ENCODE peak calls at places on chromosomes 1 and 21, in nine cellular contexts. C is RWPE1, W is HL-60, O is astrocyte of the spinal cord, J is cardiac muscle cell, R is Caco-2, I is B cell, S is colonic mucosa, B is HCT116. Q is an unnamed sample.

GRCh38 chr1:182054698-182055326 is 6.7 kb downstream of the ZNF648 start:
- DNase-seq in C (peak), W (no peak), O (peak), J (peak), R (no peak), I (peak), S (peak), B (peak), Q (peak)

GRCh38 chr1:145759713-145760112 is 40.4 kb downstream of the CD160 start:
- DNase-seq in C (no peak), W (no peak), O (no peak), J (no peak), R (no peak), I (no peak), S (no peak), B (no peak), Q (no peak)

GRCh38 chr1:182301467-182302198 is 90.0 kb downstream of the GLUL start:
- DNase-seq in C (no peak), W (peak), O (peak), J (peak), R (peak), I (no peak), S (peak), B (peak), Q (no peak)

GRCh38 chr1:78303620-78304019 is 187.2 kb upstream of the PTGFR start:
- DNase-seq in C (peak), W (no peak), O (peak), J (no peak), R (no peak), I (no peak), S (peak), B (no peak), Q (no peak)

GRCh38 chr1:234584926-234585325 is 25.1 kb downstream of the IRF2BP2 start:
- DNase-seq in C (no peak), W (no peak), O (peak), J (peak), R (no peak), I (no peak), S (no peak), B (no peak), Q (no peak)

GRCh38 chr1:197399691-197400521 is 131.9 kb downstream of the CRB1 start:
- DNase-seq in C (peak), W (peak), O (peak), J (peak), R (peak), I (peak), S (no peak), B (peak), Q (peak)

GRCh38 chr1:207952617-207953542 is 42.0 kb upstream of the CD34 start:
- DNase-seq in C (no peak), W (no peak), O (no peak), J (no peak), R (no peak), I (no peak), S (no peak), B (no peak), Q (peak)

GRCh38 chr1:92486251-92487077 is at the start of gene GFI1:
- DNase-seq in C (no peak), W (no peak), O (no peak), J (peak), R (no peak), I (peak), S (peak), B (no peak), Q (peak)

GRCh38 chr1:159719990-159720389 is 5.6 kb upstream of the CRP start:
- DNase-seq in C (no peak), W (no peak), O (no peak), J (no peak), R (no peak), I (no peak), S (no peak), B (no peak), Q (no peak)

GRCh38 chr21:17610862-17611261 is 1.8 kb downstream of the BTG3 start:
- DNase-seq in C (no peak), W (no peak), O (no peak), J (no peak), R (no peak), I (peak), S (peak), B (no peak), Q (no peak)

GRCh38 chr1:38077523-38078147 is 31.0 kb upstream of the POU3F1 start:
- DNase-seq in C (no peak), W (no peak), O (no peak), J (no peak), R (no peak), I (no peak), S (no peak), B (no peak), Q (no peak)

GRCh38 chr1:217535601-217536377 is 95.1 kb downstream of the GPATCH2 start:
- DNase-seq in C (peak), W (no peak), O (no peak), J (no peak), R (no peak), I (no peak), S (no peak), B (no peak), Q (no peak)

GRCh38 chr21:36200089-36200561 is 43.5 kb downstream of the DOP1B start:
- DNase-seq in C (no peak), W (peak), O (no peak), J (no peak), R (no peak), I (no peak), S (no peak), B (no peak), Q (no peak)

GRCh38 chr1:30083800-30084464 is 639.5 kb downstream of the MATN1 start:
- DNase-seq in C (peak), W (no peak), O (peak), J (no peak), R (no peak), I (no peak), S (no peak), B (no peak), Q (no peak)

GRCh38 chr1:219144659-219145313 is 28.9 kb upstream of the LYPLAL1 start:
- DNase-seq in C (no peak), W (no peak), O (no peak), J (no peak), R (no peak), I (no peak), S (no peak), B (no peak), Q (no peak)

GRCh38 chr1:99672500-99673213 is 26.7 kb downstream of the PALMD start:
- DNase-seq in C (no peak), W (no peak), O (no peak), J (no peak), R (no peak), I (no peak), S (no peak), B (no peak), Q (no peak)

GRCh38 chr1:27011058-27011764 is 1.4 kb downstream of the TENT5B start:
- DNase-seq in C (peak), W (no peak), O (peak), J (peak), R (peak), I (no peak), S (no peak), B (peak), Q (no peak)

GRCh38 chr1:168535536-168535935 is 8.3 kb downstream of the XCL2 start:
- DNase-seq in C (no peak), W (peak), O (no peak), J (no peak), R (no peak), I (peak), S (no peak), B (no peak), Q (peak)

GRCh38 chr1:150551784-150552691 is 2.8 kb downstream of the ADAMTSL4 start:
- DNase-seq in C (peak), W (peak), O (peak), J (no peak), R (peak), I (peak), S (peak), B (no peak), Q (no peak)

GRCh38 chr1:37498872-37499617 is 15.5 kb downstream of the MEAF6 start:
- DNase-seq in C (no peak), W (no peak), O (peak), J (peak), R (no peak), I (no peak), S (peak), B (no peak), Q (no peak)

GRCh38 chr1:157695417-157695816 is 5.2 kb downstream of the FCRL3 start:
- DNase-seq in C (no peak), W (no peak), O (no peak), J (no peak), R (no peak), I (no peak), S (no peak), B (no peak), Q (no peak)

GRCh38 chr1:197691816-197692215 is 83.5 kb downstream of the DENND1B start:
- DNase-seq in C (no peak), W (no peak), O (no peak), J (no peak), R (no peak), I (no peak), S (peak), B (no peak), Q (no peak)

GRCh38 chr21:45670731-45671130 is 27.2 kb downstream of the PCBP3 start:
- DNase-seq in C (no peak), W (no peak), O (no peak), J (no peak), R (no peak), I (no peak), S (no peak), B (no peak), Q (no peak)

GRCh38 chr1:204975568-204976235 is 67.3 kb upstream of the CNTN2 start:
- DNase-seq in C (peak), W (no peak), O (peak), J (peak), R (peak), I (peak), S (peak), B (peak), Q (peak)

GRCh38 chr21:30044447-30045064 is 104.8 kb upstream of the GRIK1 start:
- DNase-seq in C (peak), W (no peak), O (peak), J (peak), R (no peak), I (peak), S (peak), B (no peak), Q (no peak)

GRCh38 chr1:25707280-25708016 is 90.9 kb downstream of the MAN1C1 start:
- DNase-seq in C (no peak), W (no peak), O (no peak), J (no peak), R (no peak), I (no peak), S (no peak), B (no peak), Q (no peak)

GRCh38 chr1:24070821-24071393 is 41.0 kb downstream of the MYOM3 start:
- DNase-seq in C (peak), W (peak), O (peak), J (peak), R (peak), I (peak), S (peak), B (peak), Q (peak)

GRCh38 chr1:155859881-155860841 is 794 bp downstream of the SYT11 start:
- DNase-seq in C (no peak), W (peak), O (peak), J (peak), R (no peak), I (peak), S (peak), B (no peak), Q (peak)

GRCh38 chr1:244836135-244836521 is 670 bp downstream of the COX20 start:
- DNase-seq in C (peak), W (peak), O (peak), J (no peak), R (no peak), I (peak), S (peak), B (no peak), Q (no peak)

GRCh38 chr1:171107969-171108368 is 17.3 kb downstream of the FMO3 start:
- DNase-seq in C (no peak), W (no peak), O (no peak), J (no peak), R (no peak), I (no peak), S (no peak), B (no peak), Q (no peak)

GRCh38 chr1:25094229-25094628 is 138.1 kb downstream of the SYF2 start:
- DNase-seq in C (no peak), W (no peak), O (no peak), J (no peak), R (no peak), I (no peak), S (no peak), B (no peak), Q (no peak)

GRCh38 chr1:61143821-61144220 is 61.5 kb downstream of the NFIA start:
- DNase-seq in C (no peak), W (no peak), O (no peak), J (no peak), R (no peak), I (no peak), S (no peak), B (no peak), Q (no peak)

GRCh38 chr1:110475358-110476027 is 24.5 kb downstream of the PROK1 start:
- DNase-seq in C (no peak), W (no peak), O (no peak), J (no peak), R (peak), I (no peak), S (no peak), B (peak), Q (no peak)

GRCh38 chr1:220685879-220686278 is 4.3 kb upstream of the C1orf115 start:
- DNase-seq in C (no peak), W (no peak), O (no peak), J (no peak), R (no peak), I (no peak), S (no peak), B (peak), Q (no peak)

GRCh38 chr1:108712605-108713150 is at the start of gene FNDC7:
- DNase-seq in C (no peak), W (no peak), O (no peak), J (no peak), R (no peak), I (no peak), S (no peak), B (no peak), Q (no peak)

GRCh38 chr1:217482356-217483102 is 148.4 kb downstream of the GPATCH2 start:
- DNase-seq in C (peak), W (peak), O (peak), J (no peak), R (no peak), I (no peak), S (no peak), B (peak), Q (peak)

GRCh38 chr1:23566304-23566703 is 7.0 kb upstream of the ID3 start:
- DNase-seq in C (no peak), W (no peak), O (no peak), J (no peak), R (no peak), I (no peak), S (no peak), B (no peak), Q (no peak)

GRCh38 chr1:84141177-84142003 is 2.7 kb upstream of the PRKACB start:
- DNase-seq in C (peak), W (no peak), O (peak), J (no peak), R (no peak), I (peak), S (no peak), B (no peak), Q (no peak)

GRCh38 chr1:9942399-9942938 is 722 bp downstream of the LZIC start:
- DNase-seq in C (peak), W (peak), O (peak), J (peak), R (no peak), I (peak), S (peak), B (no peak), Q (peak)

GRCh38 chr1:60118119-60118518 is 44.5 kb upstream of the C1orf87 start:
- DNase-seq in C (no peak), W (no peak), O (no peak), J (no peak), R (no peak), I (no peak), S (no peak), B (no peak), Q (no peak)

GRCh38 chr1:211751438-211751837 is 76.0 kb upstream of the NEK2 start:
- DNase-seq in C (no peak), W (no peak), O (no peak), J (no peak), R (no peak), I (no peak), S (no peak), B (no peak), Q (no peak)

GRCh38 chr1:211750599-211750998 is 75.2 kb upstream of the NEK2 start:
- DNase-seq in C (no peak), W (no peak), O (no peak), J (no peak), R (no peak), I (no peak), S (no peak), B (no peak), Q (no peak)

GRCh38 chr1:211749251-211749650 is 73.8 kb upstream of the NEK2 start:
- DNase-seq in C (no peak), W (no peak), O (no peak), J (no peak), R (no peak), I (no peak), S (no peak), B (no peak), Q (no peak)

GRCh38 chr1:211752317-211752716 is 76.9 kb upstream of the NEK2 start:
- DNase-seq in C (no peak), W (no peak), O (no peak), J (no peak), R (no peak), I (no peak), S (no peak), B (no peak), Q (no peak)

GRCh38 chr1:211748810-211749209 is 73.4 kb upstream of the NEK2 start:
- DNase-seq in C (no peak), W (no peak), O (no peak), J (no peak), R (no peak), I (no peak), S (no peak), B (no peak), Q (no peak)
- TF ChIP-seq CTCF in C (no peak), W (no peak), O (no peak), J (no peak), R (no peak), I (no peak), S (no peak), B (no peak), Q (no peak)

DNA sequence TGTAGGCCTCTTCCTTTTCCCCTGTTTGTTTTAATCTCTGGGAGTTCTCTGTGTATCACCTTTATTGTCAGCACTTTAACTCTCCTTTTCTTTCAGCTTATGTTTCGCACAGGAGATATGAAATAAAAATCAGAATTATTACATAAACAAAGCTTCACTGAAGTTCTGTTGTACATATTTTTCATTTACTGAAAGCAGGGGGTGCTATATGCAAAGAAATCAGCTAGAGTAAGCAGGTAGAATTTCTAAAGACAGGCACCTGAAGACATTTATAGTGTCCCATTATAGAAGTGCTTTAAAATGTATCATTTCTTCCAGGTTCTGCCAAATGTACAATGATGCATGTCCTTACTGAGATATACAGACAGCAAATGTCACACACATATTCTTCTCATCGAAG is 585.0 kb downstream of the PLA2G4A start:
- DNase-seq in C (peak), W (no peak), O (peak), J (no peak), R (no peak), I (no peak), S (no peak), B (peak), Q (no peak)
- TF ChIP-seq CTCF in C (no peak), W (no peak), O (peak), J (peak), R (peak), I (no peak), S (no peak), B (peak), Q (no peak)

DNA sequence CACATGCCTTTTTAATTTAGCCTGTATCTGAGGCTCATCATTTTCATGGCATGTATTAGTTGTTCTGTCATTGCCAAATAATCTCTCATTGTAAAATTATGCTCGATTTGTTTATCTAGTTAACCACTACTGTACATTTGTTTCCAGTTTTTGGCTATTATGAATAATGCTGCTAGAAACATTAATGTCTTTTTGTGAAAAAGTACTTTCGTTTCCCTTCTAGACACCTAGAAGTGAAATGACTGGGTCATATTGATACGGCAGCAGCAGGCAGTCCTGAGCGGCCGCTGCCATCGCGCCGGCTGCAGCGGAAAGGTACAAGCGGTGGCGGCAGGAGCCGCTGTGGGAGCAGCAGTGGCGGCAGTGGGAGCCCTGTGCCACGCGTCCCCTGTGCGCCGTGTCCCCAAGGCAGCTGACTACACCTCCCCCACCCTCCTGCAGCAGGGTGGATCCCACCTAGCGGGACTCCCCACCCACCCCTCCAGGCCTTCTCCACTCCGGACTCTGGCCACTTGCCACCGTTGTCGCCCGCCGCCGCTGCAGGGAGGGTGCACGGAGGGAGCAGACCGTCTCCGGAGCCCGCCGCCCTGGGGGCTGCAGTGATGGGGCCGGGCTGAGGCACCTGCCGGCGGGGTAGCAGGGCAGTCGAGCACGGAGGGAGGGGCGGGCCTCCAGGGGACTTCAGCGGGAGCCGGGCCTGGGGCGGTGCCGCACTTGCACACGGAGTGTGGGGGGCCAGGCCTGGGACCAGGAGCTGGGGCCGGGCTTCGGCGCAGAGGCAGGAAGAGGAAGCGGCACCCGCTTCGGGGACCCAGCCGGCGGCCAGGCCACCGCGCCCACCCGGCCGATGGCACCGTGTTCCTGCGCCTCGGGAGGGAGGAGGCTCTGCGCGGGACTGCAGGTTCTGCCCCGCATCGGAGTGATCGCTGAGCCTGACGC is 66.8 kb upstream of the RGS7 start:
- DNase-seq in C (peak), W (no peak), O (peak), J (peak), R (peak), I (peak), S (no peak), B (no peak), Q (peak)
- TF ChIP-seq CTCF in C (peak), W (no peak), O (no peak), J (peak), R (no peak), I (no peak), S (no peak), B (no peak), Q (no peak)

GRCh38 chr1:96842215-96842614 is 120.6 kb downstream of the PTBP2 start:
- DNase-seq in C (no peak), W (no peak), O (no peak), J (no peak), R (no peak), I (no peak), S (no peak), B (no peak), Q (no peak)
- TF ChIP-seq CTCF in C (no peak), W (no peak), O (peak), J (peak), R (no peak), I (no peak), S (no peak), B (peak), Q (no peak)

GRCh38 chr1:241844593-241844992 is 3.4 kb upstream of the EXO1 start:
- DNase-seq in C (no peak), W (no peak), O (no peak), J (no peak), R (no peak), I (no peak), S (no peak), B (no peak), Q (no peak)
- TF ChIP-seq CTCF in C (no peak), W (no peak), O (no peak), J (no peak), R (no peak), I (no peak), S (no peak), B (no peak), Q (no peak)

Q was measured in GM13976.